ENCODE peak calls at places on chromosome 18, in ten cellular contexts. T is AG04450, V is psoas muscle, C is HFF-Myc, D is left lung, U is NB4, E is ovary, Q is body of pancreas, J is astrocyte of the spinal cord, F is fibroblast of the aortic adventitia. B is an unnamed sample.

GRCh38 chr18:78612318-78612717 is 367.3 kb upstream of the SALL3 start:
- DNase-seq in T (no peak), V (no peak), C (no peak), D (no peak), U (no peak), E (no peak), Q (no peak), J (no peak), F (no peak), B (no peak)

GRCh38 chr18:46213295-46213694 is 109.1 kb downstream of the HAUS1 start:
- DNase-seq in T (no peak), V (no peak), C (no peak), D (no peak), U (no peak), E (no peak), Q (no peak), J (no peak), F (peak), B (peak)

GRCh38 chr18:59820663-59821062 is 79.1 kb upstream of the PMAIP1 start:
- DNase-seq in T (no peak), V (no peak), C (peak), D (no peak), U (no peak), E (no peak), Q (no peak), J (no peak), F (peak), B (no peak)

GRCh38 chr18:62751341-62751821 is 36.0 kb downstream of the PHLPP1 start:
- DNase-seq in T (no peak), V (no peak), C (no peak), D (no peak), U (no peak), E (no peak), Q (no peak), J (peak), F (peak), B (peak)

GRCh38 chr18:44458777-44459176 is 221.9 kb upstream of the SETBP1 start:
- DNase-seq in T (no peak), V (no peak), C (peak), D (no peak), U (no peak), E (no peak), Q (no peak), J (peak), F (peak), B (peak)

GRCh38 chr18:70457788-70458187 is 168.9 kb downstream of the SOCS6 start:
- DNase-seq in T (no peak), V (no peak), C (no peak), D (no peak), U (no peak), E (no peak), Q (no peak), J (no peak), F (no peak), B (no peak)

GRCh38 chr18:4358618-4359017 is 96.5 kb downstream of the DLGAP1 start:
- DNase-seq in T (no peak), V (no peak), C (no peak), D (no peak), U (no peak), E (no peak), Q (no peak), J (no peak), F (no peak), B (no peak)

GRCh38 chr18:56835331-56835730 is 184.2 kb downstream of the WDR7 start:
- DNase-seq in T (no peak), V (no peak), C (no peak), D (no peak), U (no peak), E (no peak), Q (no peak), J (no peak), F (peak), B (peak)

GRCh38 chr18:45874501-45875184 is 49.2 kb downstream of the SIGLEC15 start:
- DNase-seq in T (no peak), V (no peak), C (no peak), D (no peak), U (peak), E (no peak), Q (no peak), J (no peak), F (peak), B (peak)

GRCh38 chr18:683531-683930 is 26.1 kb downstream of the TYMS start:
- DNase-seq in T (no peak), V (no peak), C (no peak), D (no peak), U (no peak), E (no peak), Q (no peak), J (no peak), F (no peak), B (no peak)

GRCh38 chr18:63152096-63152495 is 167.5 kb downstream of the BCL2 start:
- DNase-seq in T (no peak), V (no peak), C (no peak), D (no peak), U (no peak), E (no peak), Q (no peak), J (no peak), F (no peak), B (no peak)

GRCh38 chr18:25560369-25560768 is 208.4 kb upstream of the ZNF521 start:
- DNase-seq in T (no peak), V (no peak), C (no peak), D (no peak), U (no peak), E (no peak), Q (no peak), J (no peak), F (no peak), B (no peak)

GRCh38 chr18:55778731-55779460 is 190.9 kb upstream of the TCF4 start:
- DNase-seq in T (no peak), V (no peak), C (no peak), D (no peak), U (peak), E (no peak), Q (no peak), J (no peak), F (no peak), B (no peak)

GRCh38 chr18:78100189-78100588 is 850.5 kb downstream of the GALR1 start:
- DNase-seq in T (no peak), V (no peak), C (no peak), D (no peak), U (no peak), E (no peak), Q (no peak), J (no peak), F (no peak), B (no peak)

GRCh38 chr18:62585274-62586147 is 62.7 kb downstream of the ZCCHC2 start:
- DNase-seq in T (no peak), V (no peak), C (no peak), D (no peak), U (no peak), E (no peak), Q (no peak), J (no peak), F (no peak), B (no peak)

GRCh38 chr18:45107425-45107824 is 426.7 kb downstream of the SETBP1 start:
- DNase-seq in T (no peak), V (no peak), C (no peak), D (no peak), U (no peak), E (no peak), Q (no peak), J (peak), F (peak), B (peak)

GRCh38 chr18:78898066-78898465 is 81.6 kb upstream of the SALL3 start:
- DNase-seq in T (no peak), V (no peak), C (no peak), D (no peak), U (no peak), E (no peak), Q (no peak), J (no peak), F (no peak), B (no peak)

GRCh38 chr18:70181015-70181414 is 24.5 kb downstream of the RTTN start:
- DNase-seq in T (peak), V (no peak), C (no peak), D (no peak), U (no peak), E (no peak), Q (no peak), J (peak), F (peak), B (peak)

GRCh38 chr18:62524443-62525200 is 1.8 kb downstream of the ZCCHC2 start:
- DNase-seq in T (no peak), V (peak), C (no peak), D (peak), U (peak), E (peak), Q (peak), J (peak), F (peak), B (peak)

GRCh38 chr18:62486290-62486964 is 36.4 kb upstream of the ZCCHC2 start:
- DNase-seq in T (no peak), V (no peak), C (no peak), D (no peak), U (peak), E (no peak), Q (peak), J (peak), F (peak), B (peak)

GRCh38 chr18:22108674-22109073 is 60.7 kb upstream of the GATA6 start:
- DNase-seq in T (no peak), V (no peak), C (no peak), D (no peak), U (no peak), E (no peak), Q (peak), J (peak), F (peak), B (peak)

GRCh38 chr18:63119647-63120046 is 199.9 kb downstream of the BCL2 start:
- DNase-seq in T (no peak), V (no peak), C (peak), D (no peak), U (peak), E (no peak), Q (no peak), J (peak), F (peak), B (peak)

GRCh38 chr18:34787931-34788532 is 77.9 kb downstream of the DTNA start:
- DNase-seq in T (no peak), V (no peak), C (no peak), D (no peak), U (peak), E (no peak), Q (peak), J (peak), F (peak), B (peak)

GRCh38 chr18:28766721-28767120 is 589.8 kb upstream of the CDH2 start:
- DNase-seq in T (no peak), V (no peak), C (no peak), D (no peak), U (no peak), E (no peak), Q (no peak), J (no peak), F (no peak), B (peak)

GRCh38 chr18:78904179-78904531 is 75.5 kb upstream of the SALL3 start:
- DNase-seq in T (no peak), V (no peak), C (no peak), D (peak), U (no peak), E (no peak), Q (no peak), J (no peak), F (no peak), B (no peak)

GRCh38 chr18:76213996-76214395 is 281.0 kb downstream of the ZNF516 start:
- DNase-seq in T (no peak), V (no peak), C (no peak), D (no peak), U (no peak), E (no peak), Q (no peak), J (no peak), F (no peak), B (no peak)
- H3K4me3 ChIP-seq in T (no peak), V (no peak), C (no peak), D (no peak), U (no peak), E (no peak), Q (no peak), J (no peak), F (no peak), B (no peak)

DNA sequence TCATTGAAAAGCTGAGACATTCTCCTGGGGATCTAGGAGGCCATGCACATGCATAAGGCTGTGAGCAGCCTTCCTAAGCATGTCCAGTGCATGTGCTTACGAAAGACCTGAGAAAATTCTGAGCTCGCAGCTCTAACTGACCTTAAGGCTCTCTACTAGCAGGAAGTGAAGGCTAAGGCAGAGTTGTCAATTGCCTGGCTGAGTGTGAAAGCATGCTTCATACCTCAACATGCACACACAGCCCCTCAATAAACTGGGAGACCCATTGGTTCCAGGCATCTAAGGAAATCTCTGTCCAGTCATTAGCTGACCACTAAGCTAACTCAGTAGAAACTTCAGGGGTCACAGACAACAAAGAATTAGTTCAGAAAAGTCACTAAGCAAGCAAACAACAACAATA is 42.0 kb downstream of the ALPK2 start:
- DNase-seq in T (no peak), V (no peak), C (no peak), D (no peak), U (no peak), E (no peak), Q (no peak), J (no peak), F (no peak), B (no peak)
- H3K4me3 ChIP-seq in T (no peak), V (no peak), C (no peak), D (no peak), U (no peak), E (no peak), Q (no peak), J (no peak), F (no peak), B (no peak)

GRCh38 chr18:48544661-48545415 is 6.0 kb downstream of the CTIF start:
- DNase-seq in T (no peak), V (no peak), C (no peak), D (no peak), U (no peak), E (no peak), Q (no peak), J (no peak), F (no peak), B (no peak)

GRCh38 chr18:48541747-48542108 is 2.9 kb downstream of the CTIF start:
- DNase-seq in T (no peak), V (no peak), C (no peak), D (no peak), U (no peak), E (no peak), Q (no peak), J (no peak), F (no peak), B (no peak)

GRCh38 chr18:48544116-48544515 is 5.3 kb downstream of the CTIF start:
- DNase-seq in T (no peak), V (no peak), C (no peak), D (no peak), U (no peak), E (no peak), Q (no peak), J (no peak), F (no peak), B (no peak)

GRCh38 chr18:48542513-48543181 is 3.8 kb downstream of the CTIF start:
- DNase-seq in T (no peak), V (no peak), C (no peak), D (no peak), U (no peak), E (no peak), Q (no peak), J (no peak), F (no peak), B (no peak)

GRCh38 chr18:48543228-48543627 is 4.4 kb downstream of the CTIF start:
- DNase-seq in T (no peak), V (no peak), C (no peak), D (no peak), U (peak), E (no peak), Q (peak), J (no peak), F (no peak), B (no peak)
- H3K4me3 ChIP-seq in T (no peak), V (no peak), C (no peak), D (no peak), U (no peak), E (no peak), Q (no peak), J (no peak), F (no peak), B (no peak)

GRCh38 chr18:48545690-48546365 is 7.0 kb downstream of the CTIF start:
- DNase-seq in T (no peak), V (peak), C (no peak), D (peak), U (peak), E (peak), Q (no peak), J (peak), F (peak), B (peak)
- H3K4me3 ChIP-seq in T (peak), V (peak), C (no peak), D (no peak), U (no peak), E (no peak), Q (no peak), J (no peak), F (no peak), B (no peak)

DNA sequence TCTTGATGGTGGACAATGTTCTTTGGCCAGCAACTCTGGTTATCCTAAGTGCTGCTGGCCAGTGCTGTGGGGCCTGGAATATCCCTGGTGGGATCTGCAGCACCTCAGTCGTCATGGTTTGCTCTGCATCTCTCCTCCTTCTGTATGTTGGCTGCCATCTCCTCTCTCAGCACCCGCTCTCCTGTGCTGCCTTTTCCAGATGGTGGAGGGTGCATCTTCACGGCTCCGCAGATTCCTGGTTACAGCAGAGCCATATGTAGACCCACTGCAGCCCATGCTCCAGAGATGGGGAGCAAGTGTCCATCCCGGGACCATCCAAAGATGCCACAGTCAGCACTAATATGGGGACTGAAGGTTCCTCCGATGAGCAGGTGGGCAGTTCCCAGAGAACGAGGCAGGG is 90.0 kb downstream of the VAPA start:
- DNase-seq in T (no peak), V (no peak), C (no peak), D (no peak), U (no peak), E (no peak), Q (no peak), J (no peak), F (no peak), B (no peak)
- H3K4me3 ChIP-seq in T (no peak), V (no peak), C (no peak), D (no peak), U (no peak), E (no peak), Q (no peak), J (no peak), F (no peak), B (no peak)

GRCh38 chr18:68033466-68033865 is 516.9 kb upstream of the DSEL start:
- DNase-seq in T (no peak), V (no peak), C (no peak), D (no peak), U (no peak), E (no peak), Q (no peak), J (peak), F (peak), B (peak)
- H3K4me3 ChIP-seq in T (no peak), V (no peak), C (no peak), D (no peak), U (no peak), E (no peak), Q (no peak), J (no peak), F (no peak), B (no peak)

GRCh38 chr18:8505036-8505435 is 104.2 kb upstream of the RAB12 start:
- DNase-seq in T (no peak), V (no peak), C (no peak), D (no peak), U (no peak), E (no peak), Q (no peak), J (no peak), F (no peak), B (no peak)

GRCh38 chr18:8506251-8507049 is 102.8 kb upstream of the RAB12 start:
- DNase-seq in T (no peak), V (no peak), C (no peak), D (no peak), U (no peak), E (no peak), Q (no peak), J (no peak), F (no peak), B (no peak)

GRCh38 chr18:8507361-8507760 is 101.9 kb upstream of the RAB12 start:
- DNase-seq in T (no peak), V (no peak), C (no peak), D (no peak), U (peak), E (no peak), Q (no peak), J (no peak), F (peak), B (peak)

GRCh38 chr18:8507881-8508280 is 101.4 kb upstream of the RAB12 start:
- DNase-seq in T (no peak), V (no peak), C (no peak), D (no peak), U (no peak), E (no peak), Q (no peak), J (no peak), F (peak), B (no peak)

DNA sequence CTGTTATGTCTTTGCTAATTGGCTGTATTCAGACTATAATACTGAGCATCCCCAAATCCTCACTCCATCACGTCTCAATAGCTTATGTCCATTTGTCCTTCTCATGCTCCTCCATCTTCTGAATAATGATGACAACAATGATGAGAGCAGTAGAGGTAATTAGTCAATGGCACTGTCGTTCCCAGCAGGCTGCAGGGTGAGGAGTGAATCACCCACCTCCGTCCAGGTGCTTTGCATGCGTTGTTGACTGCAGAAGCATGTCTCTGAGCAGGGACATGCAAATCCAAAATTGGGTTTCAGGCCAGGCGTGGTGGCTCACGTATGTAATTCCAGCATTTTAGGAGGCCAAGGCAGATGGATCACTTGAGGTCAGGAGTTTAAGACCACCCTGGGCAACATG is 100.9 kb upstream of the RAB12 start:
- DNase-seq in T (no peak), V (no peak), C (no peak), D (no peak), U (no peak), E (no peak), Q (no peak), J (no peak), F (no peak), B (no peak)
- H3K4me3 ChIP-seq in T (no peak), V (no peak), C (no peak), D (no peak), U (no peak), E (no peak), Q (no peak), J (no peak), F (no peak), B (no peak)

GRCh38 chr18:68467966-68468365 is 246.9 kb downstream of the TMX3 start:
- DNase-seq in T (no peak), V (no peak), C (no peak), D (no peak), U (no peak), E (no peak), Q (no peak), J (no peak), F (no peak), B (no peak)
- H3K4me3 ChIP-seq in T (no peak), V (no peak), C (no peak), D (no peak), U (no peak), E (no peak), Q (no peak), J (no peak), F (no peak), B (no peak)

GRCh38 chr18:2573408-2573807 is 2.1 kb downstream of the NDC80 start:
- DNase-seq in T (no peak), V (no peak), C (no peak), D (no peak), U (no peak), E (no peak), Q (no peak), J (no peak), F (no peak), B (peak)

GRCh38 chr18:2572144-2572682 is 856 bp downstream of the NDC80 start:
- DNase-seq in T (no peak), V (no peak), C (no peak), D (no peak), U (peak), E (no peak), Q (no peak), J (no peak), F (no peak), B (peak)

GRCh38 chr18:2571200-2572143 is at the start of the genes METTL4 and NDC80:
- DNase-seq in T (peak), V (peak), C (peak), D (peak), U (peak), E (peak), Q (peak), J (peak), F (peak), B (peak)

GRCh38 chr18:2570772-2571199 is 519 bp downstream of the METTL4 start:
- DNase-seq in T (peak), V (peak), C (peak), D (peak), U (peak), E (peak), Q (peak), J (peak), F (peak), B (peak)

GRCh38 chr18:2572892-2573291 is 1.5 kb downstream of the NDC80 start:
- DNase-seq in T (no peak), V (no peak), C (no peak), D (no peak), U (no peak), E (no peak), Q (no peak), J (no peak), F (no peak), B (peak)
- H3K4me3 ChIP-seq in T (peak), V (no peak), C (peak), D (no peak), U (peak), E (no peak), Q (no peak), J (peak), F (peak), B (peak)

GRCh38 chr18:75227535-75227934 is 16.9 kb downstream of the TSHZ1 start:
- DNase-seq in T (no peak), V (no peak), C (no peak), D (no peak), U (no peak), E (no peak), Q (no peak), J (peak), F (no peak), B (no peak)
- H3K4me3 ChIP-seq in T (no peak), V (peak), C (no peak), D (no peak), U (no peak), E (peak), Q (no peak), J (no peak), F (no peak), B (peak)

B was measured in choroid plexus epithelial cell.